ENCODE peak calls at places on chromosome 20, in four cellular contexts. G, K, E and Q are unnamed samples.

GRCh38 chr20:34096699-34097420 is 15.2 kb downstream of the EIF2S2 start:
- DNase-seq in K (no peak), G (no peak), E (no peak), Q (no peak)

GRCh38 chr20:51175724-51176123 is 152.8 kb upstream of the KCNG1 start:
- DNase-seq in G (no peak), K (no peak), E (no peak), Q (no peak)

GRCh38 chr20:41138527-41139226 is 1.3 kb downstream of the PLCG1 start:
- DNase-seq in E (no peak), K (no peak), G (peak), Q (no peak)

GRCh38 chr20:36449663-36450062 is 91.7 kb upstream of the MYL9 start:
- DNase-seq in E (no peak), K (no peak), G (no peak), Q (no peak)

GRCh38 chr20:50721881-50722281 is 9.5 kb upstream of the PARD6B start:
- DNase-seq in E (no peak), K (no peak), G (peak), Q (no peak)

GRCh38 chr20:44089987-44090674 is 96.9 kb downstream of the JPH2 start:
- DNase-seq in E (no peak), G (peak), K (no peak), Q (no peak)

GRCh38 chr20:11686900-11687543 is 230.7 kb upstream of the BTBD3 start:
- DNase-seq in K (peak), G (peak), E (peak), Q (no peak)

GRCh38 chr20:59808729-59809381 is 124.6 kb downstream of the SYCP2 start:
- DNase-seq in E (no peak), G (no peak), K (no peak), Q (peak)

GRCh38 chr20:23078351-23078993 is 7.7 kb downstream of the CD93 start:
- DNase-seq in G (peak), K (no peak), E (no peak), Q (no peak)

GRCh38 chr20:22579119-22579427 is 5.3 kb downstream of the FOXA2 start:
- DNase-seq in G (no peak), K (no peak), E (no peak), Q (no peak)

GRCh38 chr20:10309326-10309725 is 90.7 kb downstream of the SNAP25 start:
- DNase-seq in K (no peak), G (peak), E (no peak), Q (peak)

GRCh38 chr20:38805958-38806854 is 709 bp downstream of the PPP1R16B start:
- DNase-seq in G (no peak), E (no peak), K (no peak), Q (no peak)

GRCh38 chr20:36399147-36399968 is 93.2 kb downstream of the DLGAP4 start:
- DNase-seq in K (no peak), G (peak), E (no peak), Q (no peak)

GRCh38 chr20:62366370-62367135 is 559 bp downstream of the LAMA5 start:
- DNase-seq in E (peak), K (no peak), G (no peak), Q (no peak)

GRCh38 chr20:41178904-41179432 is 41.6 kb downstream of the PLCG1 start:
- DNase-seq in G (peak), E (no peak), K (no peak), Q (peak)

DNA sequence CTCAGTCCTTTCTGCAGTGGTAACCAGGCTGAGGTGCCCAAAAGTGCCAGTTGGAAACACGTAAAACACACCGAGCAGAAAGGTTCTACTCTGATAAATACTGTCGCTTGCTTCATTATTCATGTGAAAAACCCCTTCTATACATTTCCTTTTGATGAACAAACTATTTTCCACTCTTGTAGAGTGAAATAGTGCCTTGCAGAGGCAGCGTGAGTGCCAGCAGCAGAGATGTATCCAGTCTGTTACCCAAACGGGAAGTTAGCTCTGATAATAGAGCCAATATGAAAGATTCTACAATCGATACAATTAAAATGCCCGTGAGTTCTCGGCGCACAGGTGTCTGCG is 1.5 kb downstream of the ZBTB46 start:
- DNase-seq in E (no peak), K (no peak), G (no peak), Q (no peak)
- H3K4me3 ChIP-seq in E (peak), K (peak), G (peak), Q (no peak)

DNA sequence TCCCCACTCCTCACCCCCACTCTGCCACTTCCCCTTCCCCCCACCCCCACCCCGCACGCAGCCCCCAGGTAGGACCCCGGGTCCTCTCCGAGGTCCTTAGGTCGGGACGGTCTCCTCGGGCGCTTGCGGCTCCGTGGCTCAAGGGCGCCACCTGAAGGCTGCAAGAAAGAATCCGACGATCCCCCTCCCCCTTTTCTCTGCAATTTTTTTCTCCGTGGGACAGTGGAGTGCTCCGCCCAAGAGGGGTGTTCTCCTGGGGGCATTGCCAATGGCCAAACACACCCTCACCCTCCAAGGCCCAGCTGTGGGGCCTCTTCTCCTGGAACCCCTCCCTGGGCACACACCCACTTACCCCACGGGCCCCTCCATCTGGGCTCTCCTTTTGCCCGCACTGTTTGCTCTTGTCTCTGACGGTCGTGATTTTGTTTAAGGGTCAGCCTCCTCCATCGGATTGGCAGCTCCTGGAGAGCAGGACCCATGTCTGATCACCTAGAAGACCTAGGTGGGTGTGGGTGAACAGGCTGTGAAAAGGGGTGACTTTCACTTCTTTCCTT is 1.1 kb upstream of the TMEM74B start:
- DNase-seq in K (no peak), E (peak), G (peak), Q (no peak)
- H3K4me3 ChIP-seq in K (peak), E (peak), G (no peak), Q (no peak)

GRCh38 chr20:1941226-1941625 is 46.0 kb downstream of the SIRPA start:
- DNase-seq in E (peak), K (no peak), G (peak), Q (no peak)
- H3K4me3 ChIP-seq in E (no peak), K (no peak), G (no peak), Q (no peak)

GRCh38 chr20:56630506-56631317 is 1.6 kb downstream of the TFAP2C start:
- DNase-seq in E (no peak), K (no peak), G (no peak), Q (no peak)

GRCh38 chr20:56630086-56630493 is 984 bp downstream of the TFAP2C start:
- DNase-seq in G (peak), K (no peak), E (no peak), Q (no peak)

GRCh38 chr20:56631990-56632327 is 2.9 kb downstream of the TFAP2C start:
- DNase-seq in G (no peak), E (no peak), K (no peak), Q (no peak)

GRCh38 chr20:56629464-56630085 is 469 bp downstream of the TFAP2C start:
- DNase-seq in K (no peak), E (no peak), G (no peak), Q (no peak)

GRCh38 chr20:56631318-56631989 is 2.3 kb downstream of the TFAP2C start:
- DNase-seq in K (no peak), E (no peak), G (no peak), Q (no peak)
- H3K4me3 ChIP-seq in K (peak), E (no peak), G (no peak), Q (no peak)

GRCh38 chr20:49677777-49678758 is 35.6 kb downstream of the B4GALT5 start:
- DNase-seq in G (no peak), K (no peak), E (peak), Q (no peak)
- H3K4me3 ChIP-seq in G (no peak), K (no peak), E (no peak), Q (no peak)